ENCODE peak calls at places on chromosomes 11 and 22, in five cellular contexts. V is IMR-90, W is HepG2, X is K562, P is GM12878. R is an unnamed sample.

GRCh38 chr22:34645375-34645774 is 420.6 kb upstream of the ISX start:
- DNase-seq in X (no peak), W (peak; percentile 5), P (no peak), V (no peak), R (no peak)

GRCh38 chr11:76770642-76771445 is 12.3 kb upstream of the TSKU start:
- DNase-seq in P (no peak), V (peak; percentile 99), W (peak; percentile 69), X (no peak), R (peak; percentile 85)

GRCh38 chr11:131770801-131771200 is 400.4 kb downstream of the NTM start:
- DNase-seq in V (peak; percentile 71), X (no peak), P (no peak), W (no peak), R (no peak)

GRCh38 chr22:44280665-44281188 is 32.0 kb downstream of the SHISAL1 start:
- DNase-seq in V (no peak), P (no peak), W (no peak), X (no peak), R (no peak)

GRCh38 chr11:126573325-126574076 is 218.0 kb downstream of the ST3GAL4 start:
- DNase-seq in X (peak; percentile 7), W (no peak), P (no peak), V (no peak), R (no peak)

GRCh38 chr22:23553438-23553837 is 26.7 kb downstream of the IGLL1 start:
- DNase-seq in V (no peak), P (no peak), X (no peak), W (no peak), R (no peak)

GRCh38 chr11:132056689-132057088 is 686.3 kb downstream of the NTM start:
- DNase-seq in V (peak; percentile 95), W (no peak), P (no peak), X (no peak), R (no peak)

GRCh38 chr22:30873086-30873650 is 95.4 kb downstream of the MORC2 start:
- DNase-seq in P (no peak), V (no peak), W (no peak), X (no peak), R (no peak)

GRCh38 chr11:43145653-43146052 is 166.1 kb upstream of the API5 start:
- DNase-seq in P (peak; percentile 64), W (no peak), X (no peak), V (no peak), R (no peak)

GRCh38 chr22:30694171-30694637 is 470 bp upstream of the OSBP2 start:
- DNase-seq in X (no peak), V (peak; percentile 35), W (no peak), P (no peak), R (peak; percentile 47)

GRCh38 chr11:57476223-57476882 is 16.0 kb downstream of the RTN4RL2 start:
- DNase-seq in W (no peak), X (no peak), P (no peak), V (no peak), R (no peak)

GRCh38 chr22:46234851-46235437 is 15.1 kb downstream of the CDPF1 start:
- DNase-seq in V (no peak), W (no peak), X (peak; percentile 81), P (no peak), R (no peak)

GRCh38 chr22:32378703-32379272 is 21.1 kb downstream of the RFPL3 start:
- DNase-seq in W (peak; percentile 51), P (no peak), X (peak; percentile 72), V (peak; percentile 18), R (peak; percentile 56)

GRCh38 chr11:109264128-109264527 is 157.9 kb upstream of the C11orf87 start:
- DNase-seq in W (no peak), X (no peak), V (no peak), P (no peak), R (no peak)
- TF ChIP-seq BHLHE40 in W (no peak), X (no peak), V (no peak), P (no peak), R (no peak)

GRCh38 chr11:22343411-22344032 is 5.3 kb downstream of the SLC17A6 start:
- DNase-seq in W (no peak), X (no peak), V (no peak), P (no peak), R (no peak)
- TF ChIP-seq RFX5 in W (no peak), X (no peak), V (no peak), P (no peak), R (no peak)

GRCh38 chr11:7575841-7576451 is 62.1 kb downstream of the PPFIBP2 start:
- DNase-seq in V (no peak), X (no peak), P (no peak), W (peak; percentile 26), R (peak; percentile 56)
- TF ChIP-seq BHLHE40 in V (no peak), X (no peak), P (peak; percentile 28), W (no peak), R (no peak)

DNA sequence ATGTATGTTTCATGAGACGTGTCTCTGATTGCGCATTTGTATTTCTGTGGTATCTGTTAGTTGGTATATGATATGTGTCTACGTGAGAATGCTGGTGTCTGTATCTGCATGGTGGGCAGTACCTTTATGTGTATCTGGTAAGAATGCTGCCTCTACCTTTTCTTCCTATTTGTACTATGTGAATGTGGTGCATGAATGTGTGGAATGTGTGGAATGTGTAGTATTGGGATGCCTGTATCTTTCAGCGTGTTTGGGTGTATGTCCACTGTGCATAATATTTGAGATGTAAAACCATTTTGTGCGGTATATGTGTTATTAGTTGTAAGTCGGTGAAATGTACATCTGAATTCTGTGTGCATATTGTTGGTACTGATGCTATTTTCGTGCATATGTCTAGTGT is 2.3 kb upstream of the OR51E1 start:
- DNase-seq in W (no peak), V (no peak), P (no peak), X (no peak), R (no peak)
- TF ChIP-seq RFX5 in W (no peak), V (no peak), P (no peak), X (no peak), R (no peak)